ENCODE peak calls at places on chromosomes 12 and 14, in six cellular contexts. M is testis, Q is stomach, O is IMR-90, F is A549, Y is breast epithelium. T is an unnamed sample. For H3K4me1, the result is how much of the 10 kb centered on the place peaks cover.

GRCh38 chr12:26630546-26631027 is 202.4 kb downstream of the ITPR2 start:
- DNase-seq in M (peak), Q (no peak), O (peak), F (no peak), Y (no peak), T (no peak)

GRCh38 chr14:86654558-86655184 is 1124.7 kb downstream of the FLRT2 start:
- DNase-seq in M (peak), Q (peak), O (peak), F (peak), Y (no peak), T (no peak)

GRCh38 chr12:129605666-129606065 is 298.2 kb downstream of the TMEM132D start:
- DNase-seq in M (no peak), Q (no peak), O (no peak), F (no peak), Y (no peak), T (no peak)

GRCh38 chr12:101750152-101750551 is 10.9 kb upstream of the SYCP3 start:
- DNase-seq in M (no peak), Q (no peak), O (no peak), F (no peak), Y (no peak), T (no peak)

GRCh38 chr14:22900088-22900799 is 17.2 kb downstream of the REM2 start:
- DNase-seq in M (peak), Q (no peak), O (peak), F (peak), Y (no peak), T (no peak)

GRCh38 chr14:69288001-69288771 is 28.2 kb downstream of the GALNT16 start:
- DNase-seq in M (peak), Q (peak), O (peak), F (peak), Y (peak), T (no peak)

GRCh38 chr12:113231275-113232231 is 10.3 kb downstream of the TPCN1 start:
- DNase-seq in M (no peak), Q (peak), O (peak), F (no peak), Y (no peak), T (peak)

GRCh38 chr12:19248929-19249602 is 119.5 kb downstream of the PLEKHA5 start:
- DNase-seq in M (no peak), Q (no peak), O (peak), F (no peak), Y (no peak), T (no peak)

GRCh38 chr14:94571950-94572349 is 9.3 kb upstream of the SERPINA5 start:
- DNase-seq in M (peak), Q (no peak), O (peak), F (no peak), Y (no peak), T (no peak)

GRCh38 chr12:49347307-49348237 is 884 bp downstream of the DNAJC22 start:
- DNase-seq in M (peak), Q (peak), O (peak), F (peak), Y (peak), T (peak)

GRCh38 chr12:115132145-115132544 is 448.2 kb upstream of the TBX3 start:
- DNase-seq in M (no peak), Q (no peak), O (no peak), F (no peak), Y (peak), T (no peak)

GRCh38 chr12:131971226-131971625 is 21.5 kb downstream of the EP400 start:
- DNase-seq in M (peak), Q (no peak), O (no peak), F (no peak), Y (no peak), T (no peak)

GRCh38 chr14:38074754-38075153 is 132.9 kb upstream of the SSTR1 start:
- DNase-seq in M (no peak), Q (no peak), O (no peak), F (no peak), Y (no peak), T (no peak)

GRCh38 chr14:60265163-60265562 is 16.1 kb downstream of the PPM1A start:
- DNase-seq in M (no peak), Q (no peak), O (no peak), F (no peak), Y (no peak), T (no peak)

GRCh38 chr12:50806176-50806575 is 36.5 kb upstream of the TMPRSS12 start:
- DNase-seq in M (no peak), Q (no peak), O (peak), F (no peak), Y (no peak), T (no peak)

GRCh38 chr14:63764103-63764502 is 36.2 kb upstream of the SGPP1 start:
- DNase-seq in M (no peak), Q (no peak), O (peak), F (no peak), Y (no peak), T (no peak)

GRCh38 chr14:100775831-100776591 is 49.3 kb downstream of the DLK1 start:
- DNase-seq in M (no peak), Q (peak), O (peak), F (no peak), Y (no peak), T (no peak)

GRCh38 chr12:19979584-19979983 is 388.8 kb upstream of the PDE3A start:
- DNase-seq in M (no peak), Q (no peak), O (no peak), F (no peak), Y (no peak), T (no peak)

GRCh38 chr12:69540606-69541386 is 44.5 kb upstream of the CCT2 start:
- DNase-seq in M (no peak), Q (no peak), O (peak), F (no peak), Y (no peak), T (no peak)

GRCh38 chr12:12505544-12506501 is 56.8 kb downstream of the DUSP16 start:
- DNase-seq in M (no peak), Q (no peak), O (peak), F (no peak), Y (no peak), T (no peak)

GRCh38 chr14:97407701-97408407 is 610.7 kb downstream of the VRK1 start:
- DNase-seq in M (no peak), Q (no peak), O (no peak), F (no peak), Y (no peak), T (no peak)

GRCh38 chr14:20092050-20092449 is 18.5 kb upstream of the OR4K17 start:
- DNase-seq in M (no peak), Q (no peak), O (no peak), F (no peak), Y (no peak), T (no peak)

GRCh38 chr14:93184391-93185332 is at the start of the genes LYSET and MOAP1:
- DNase-seq in M (peak), Q (peak), O (peak), F (peak), Y (peak), T (peak)

GRCh38 chr14:69828372-69828771 is 31.3 kb upstream of the SLC10A1 start:
- DNase-seq in M (no peak), Q (no peak), O (no peak), F (no peak), Y (no peak), T (no peak)

GRCh38 chr12:53378222-53378621 is 1.8 kb upstream of the SP1 start:
- DNase-seq in M (no peak), Q (no peak), O (no peak), F (no peak), Y (no peak), T (no peak)

GRCh38 chr12:3149505-3150307 is 72.5 kb downstream of the TSPAN9 start:
- DNase-seq in M (no peak), Q (no peak), O (no peak), F (no peak), Y (no peak), T (no peak)

GRCh38 chr12:98149270-98149669 is 366.1 kb upstream of the TMPO start:
- DNase-seq in M (no peak), Q (no peak), O (no peak), F (no peak), Y (no peak), T (no peak)

GRCh38 chr12:24135158-24135850 is 185.8 kb upstream of the SOX5 start:
- DNase-seq in M (no peak), Q (no peak), O (peak), F (no peak), Y (no peak), T (no peak)

GRCh38 chr12:24127919-24128721 is 178.7 kb upstream of the SOX5 start:
- DNase-seq in M (no peak), Q (no peak), O (no peak), F (no peak), Y (no peak), T (no peak)

GRCh38 chr12:24138041-24138440 is 188.6 kb upstream of the SOX5 start:
- DNase-seq in M (no peak), Q (no peak), O (no peak), F (no peak), Y (no peak), T (no peak)

GRCh38 chr12:24133385-24133784 is 183.9 kb upstream of the SOX5 start:
- DNase-seq in M (no peak), Q (no peak), O (no peak), F (no peak), Y (no peak), T (no peak)

GRCh38 chr12:24134092-24134491 is 184.6 kb upstream of the SOX5 start:
- DNase-seq in M (no peak), Q (no peak), O (peak), F (no peak), Y (no peak), T (no peak)
- TF ChIP-seq POLR2A in M (no peak), Q (no peak), O (no peak), F (no peak), Y (no peak), T (no peak)

DNA sequence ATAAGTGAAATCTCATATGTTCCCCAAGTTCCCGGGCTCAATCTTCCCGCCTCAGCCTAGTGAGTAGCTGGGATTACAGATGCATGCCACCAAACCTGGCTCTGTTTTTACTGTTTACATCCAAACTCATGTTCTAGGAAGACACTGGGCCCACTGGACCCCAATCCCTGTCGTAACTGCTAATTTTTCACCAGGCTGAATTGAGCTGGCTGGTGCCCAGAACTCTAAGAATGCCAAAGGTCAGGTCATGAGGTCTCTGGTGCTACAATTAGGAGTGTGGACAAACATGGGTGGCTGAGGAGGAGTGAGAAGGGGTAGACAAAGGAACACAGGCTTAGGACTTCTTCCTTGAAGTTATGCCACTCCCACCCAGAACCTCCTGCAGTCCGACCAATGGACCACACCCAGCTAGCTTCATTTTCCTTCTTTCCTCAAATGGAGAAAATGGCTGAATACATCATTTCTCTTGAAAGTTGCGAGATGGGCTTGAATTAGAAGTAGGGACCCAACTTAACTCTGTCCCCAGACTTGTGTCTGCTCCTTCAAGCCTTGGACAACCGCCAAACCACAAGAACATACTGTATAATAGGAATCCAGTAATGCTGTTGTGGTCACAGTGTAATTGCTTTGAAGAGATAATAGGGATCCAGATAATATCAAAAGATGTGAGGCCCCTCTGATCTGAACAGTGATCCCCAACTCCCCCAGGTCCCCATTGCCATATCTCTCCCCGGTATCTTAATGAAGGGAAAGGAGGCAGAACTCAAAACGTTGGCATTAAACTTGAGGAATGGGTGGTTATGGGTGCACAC is 8.7 kb upstream of the PLEKHH1 start:
- DNase-seq in M (no peak), Q (no peak), O (no peak), F (no peak), Y (no peak), T (no peak)
- H3K27ac ChIP-seq in M (peak), Q (no peak), O (no peak), F (no peak), Y (no peak), T (no peak)

GRCh38 chr12:108633534-108634224 is at the start of gene SELPLG:
- DNase-seq in M (peak), Q (peak), O (no peak), F (no peak), Y (peak), T (peak)

GRCh38 chr12:108635201-108635996 is 1.7 kb upstream of the SELPLG start:
- DNase-seq in M (no peak), Q (no peak), O (peak), F (no peak), Y (no peak), T (no peak)

GRCh38 chr12:108633081-108633533 is 587 bp downstream of the SELPLG start:
- DNase-seq in M (no peak), Q (no peak), O (no peak), F (no peak), Y (no peak), T (no peak)

GRCh38 chr12:108635997-108636808 is 2.5 kb upstream of the SELPLG start:
- DNase-seq in M (no peak), Q (no peak), O (no peak), F (no peak), Y (no peak), T (no peak)

GRCh38 chr12:108634225-108634795 is 616 bp upstream of the SELPLG start:
- DNase-seq in M (no peak), Q (peak), O (no peak), F (no peak), Y (no peak), T (peak)
- H3K4me1 ChIP-seq in M (under half), Q (under half), O (under half), F (under half), Y (under half), T (under half)

DNA sequence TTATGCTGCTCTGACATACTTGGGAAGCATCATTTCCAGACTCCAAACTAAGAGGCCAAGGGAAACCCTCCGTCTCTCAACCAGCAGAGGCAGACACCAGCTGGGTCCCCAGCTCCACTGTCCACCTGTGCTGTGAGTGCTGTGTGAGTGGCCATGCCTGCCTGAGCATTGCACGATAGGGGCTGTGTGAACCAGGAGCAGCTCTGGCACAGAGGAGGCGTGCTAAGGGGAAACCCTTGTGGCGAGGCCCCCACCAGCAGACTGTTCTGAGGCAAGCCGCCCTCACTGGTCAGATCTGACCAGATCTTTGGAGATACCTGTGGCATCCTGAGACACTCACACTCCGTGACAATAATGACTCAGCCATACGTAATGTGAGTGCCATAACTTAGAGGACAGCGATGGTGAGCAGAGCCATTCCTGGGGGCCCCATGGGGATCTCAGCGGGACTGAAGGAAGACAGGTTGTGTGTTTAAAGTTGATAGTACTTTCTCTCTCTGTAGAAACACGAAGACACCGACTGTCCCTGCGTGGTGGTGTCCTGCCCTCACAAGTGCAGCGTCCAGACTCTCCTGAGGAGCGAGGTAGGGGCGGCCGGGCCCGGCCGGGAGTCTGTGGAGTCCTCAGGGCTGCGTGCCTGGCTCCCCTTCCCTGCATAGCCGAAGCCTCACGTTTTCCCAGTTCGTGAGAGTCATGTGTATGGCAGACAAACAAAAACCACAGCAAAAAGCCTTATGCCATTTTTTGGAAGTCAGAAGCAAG is 36.6 kb upstream of the AMN start:
- DNase-seq in M (no peak), Q (no peak), O (no peak), F (no peak), Y (no peak), T (no peak)
- TF ChIP-seq POLR2A in M (no peak), Q (no peak), O (no peak), F (no peak), Y (no peak), T (no peak)

DNA sequence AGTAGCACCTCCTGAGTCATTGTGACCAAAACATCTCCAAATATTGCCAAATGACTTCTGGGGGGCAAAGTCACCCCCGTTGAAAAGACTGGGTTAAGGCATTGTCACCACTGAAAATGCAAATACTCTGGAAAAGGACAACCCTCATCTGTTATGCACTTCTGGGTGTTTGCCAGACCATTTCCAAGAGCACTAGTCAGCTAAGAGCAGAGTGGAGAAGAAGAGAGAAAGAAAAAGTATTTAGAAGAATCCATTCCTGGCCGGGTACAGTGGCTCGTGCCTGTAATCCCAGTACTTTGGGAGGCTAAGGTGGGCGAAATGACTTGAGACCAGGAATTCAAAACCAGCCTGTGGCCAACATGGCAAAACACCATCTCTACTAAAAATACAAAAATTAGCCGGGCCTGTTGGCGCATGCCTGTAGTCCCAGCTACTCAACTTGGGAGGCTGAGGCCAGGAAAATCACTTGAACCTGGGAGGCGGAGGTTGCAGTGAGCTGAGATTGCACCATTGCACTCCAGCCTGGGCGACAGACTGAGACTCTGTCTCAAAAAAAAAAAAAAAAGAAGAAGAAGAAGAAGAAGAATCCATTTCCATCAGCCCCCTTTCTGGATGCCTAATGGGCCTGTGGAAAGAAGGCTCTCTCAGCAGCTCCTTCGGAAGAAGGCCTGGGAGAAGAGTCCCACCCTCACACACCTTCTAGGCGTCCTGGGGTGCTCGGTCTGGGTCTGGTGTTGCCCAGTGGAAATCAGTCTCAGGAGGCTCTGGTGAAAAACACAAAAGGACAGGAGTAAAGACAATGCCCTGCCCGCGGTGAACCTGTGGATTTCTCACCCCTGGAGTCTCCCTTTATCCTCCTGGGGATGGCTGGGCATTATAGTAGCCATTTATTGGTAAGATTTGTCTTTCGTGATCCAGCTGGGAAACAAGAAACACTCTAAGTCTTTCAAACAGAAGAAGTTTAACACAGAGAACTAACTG is 3.5 kb upstream of the LTBR start:
- DNase-seq in M (no peak), Q (no peak), O (peak), F (no peak), Y (peak), T (no peak)
- H3K27ac ChIP-seq in M (no peak), Q (no peak), O (no peak), F (peak), Y (peak), T (no peak)

GRCh38 chr14:99212646-99213045 is 59.4 kb downstream of the BCL11B start:
- DNase-seq in M (no peak), Q (no peak), O (no peak), F (no peak), Y (no peak), T (no peak)

GRCh38 chr14:99209409-99209808 is 62.6 kb downstream of the BCL11B start:
- DNase-seq in M (no peak), Q (no peak), O (no peak), F (no peak), Y (no peak), T (no peak)

GRCh38 chr14:99212199-99212598 is 59.8 kb downstream of the BCL11B start:
- DNase-seq in M (no peak), Q (no peak), O (no peak), F (no peak), Y (no peak), T (no peak)

GRCh38 chr14:99211410-99211809 is 60.6 kb downstream of the BCL11B start:
- DNase-seq in M (no peak), Q (no peak), O (no peak), F (no peak), Y (no peak), T (no peak)

GRCh38 chr14:99210333-99210732 is 61.7 kb downstream of the BCL11B start:
- DNase-seq in M (no peak), Q (no peak), O (no peak), F (no peak), Y (no peak), T (no peak)
- H3K4me1 ChIP-seq in M (under half), Q (under half), O (under half), F (under half), Y (under half), T (under half)